ENCODE peak calls at places on chromosomes 5 and 9, in nine cellular contexts. Y, I, G, J, K, B, W, C and V are unnamed samples.

GRCh38 chr5:86500947-86501346 is 116.8 kb upstream of the COX7C start:
- DNase-seq in J (no peak), B (no peak), Y (no peak), I (no peak), K (peak), C (peak), W (no peak), G (no peak), V (no peak)

GRCh38 chr5:117077142-117077541 is 502.5 kb upstream of the SEMA6A start:
- DNase-seq in B (no peak), Y (no peak), I (no peak), K (no peak), J (peak), C (no peak), W (peak), G (no peak), V (no peak)

GRCh38 chr5:16737620-16738364 is 121.0 kb upstream of the RETREG1 start:
- DNase-seq in I (no peak), B (no peak), Y (no peak), G (no peak), J (no peak), K (no peak), C (no peak), W (no peak), V (no peak)

GRCh38 chr9:88497224-88497623 is 37.8 kb upstream of the NXNL2 start:
- DNase-seq in K (no peak), B (no peak), Y (no peak), G (no peak), C (no peak), J (no peak), W (no peak), I (no peak), V (no peak)

GRCh38 chr5:141909212-141909611 is 14.5 kb upstream of the DELE1 start:
- DNase-seq in W (no peak), K (no peak), Y (no peak), B (no peak), G (no peak), J (no peak), I (no peak), C (no peak), V (no peak)

GRCh38 chr5:59079622-59080620 is 497.0 kb downstream of the RAB3C start:
- DNase-seq in W (peak), K (peak), B (no peak), Y (no peak), C (no peak), G (no peak), I (peak), J (peak), V (no peak)

GRCh38 chr5:61882901-61883500 is 423.0 kb upstream of the KIF2A start:
- DNase-seq in C (no peak), J (no peak), W (no peak), I (no peak), K (no peak), B (no peak), Y (no peak), G (no peak), V (no peak)

GRCh38 chr5:154757647-154758406 is 2.6 kb downstream of the LARP1 start:
- DNase-seq in K (peak), C (no peak), I (no peak), J (peak), W (no peak), B (peak), G (peak), Y (no peak), V (peak)

GRCh38 chr9:122857810-122858209 is 29.4 kb upstream of the PDCL start:
- DNase-seq in Y (no peak), K (no peak), C (no peak), B (no peak), G (no peak), I (no peak), W (no peak), J (no peak), V (no peak)

GRCh38 chr5:38011641-38012188 is 171.9 kb upstream of the GDNF start:
- DNase-seq in J (no peak), B (no peak), I (no peak), Y (no peak), G (no peak), C (no peak), K (no peak), W (no peak), V (no peak)

GRCh38 chr5:10525124-10525495 is 38.8 kb upstream of the ANKRD33B start:
- DNase-seq in K (no peak), G (no peak), J (no peak), I (no peak), Y (no peak), W (no peak), B (no peak), C (no peak), V (no peak)

GRCh38 chr5:10528827-10529226 is 35.0 kb upstream of the ANKRD33B start:
- DNase-seq in K (no peak), B (no peak), I (no peak), Y (no peak), G (no peak), J (no peak), C (no peak), W (no peak), V (no peak)

GRCh38 chr5:10527281-10527950 is 36.5 kb upstream of the ANKRD33B start:
- DNase-seq in B (no peak), G (no peak), J (no peak), W (no peak), K (no peak), Y (no peak), C (no peak), I (peak), V (no peak)

GRCh38 chr5:10530601-10531320 is 33.1 kb upstream of the ANKRD33B start:
- DNase-seq in I (no peak), J (no peak), Y (no peak), B (no peak), W (no peak), G (no peak), C (no peak), K (no peak), V (no peak)

DNA sequence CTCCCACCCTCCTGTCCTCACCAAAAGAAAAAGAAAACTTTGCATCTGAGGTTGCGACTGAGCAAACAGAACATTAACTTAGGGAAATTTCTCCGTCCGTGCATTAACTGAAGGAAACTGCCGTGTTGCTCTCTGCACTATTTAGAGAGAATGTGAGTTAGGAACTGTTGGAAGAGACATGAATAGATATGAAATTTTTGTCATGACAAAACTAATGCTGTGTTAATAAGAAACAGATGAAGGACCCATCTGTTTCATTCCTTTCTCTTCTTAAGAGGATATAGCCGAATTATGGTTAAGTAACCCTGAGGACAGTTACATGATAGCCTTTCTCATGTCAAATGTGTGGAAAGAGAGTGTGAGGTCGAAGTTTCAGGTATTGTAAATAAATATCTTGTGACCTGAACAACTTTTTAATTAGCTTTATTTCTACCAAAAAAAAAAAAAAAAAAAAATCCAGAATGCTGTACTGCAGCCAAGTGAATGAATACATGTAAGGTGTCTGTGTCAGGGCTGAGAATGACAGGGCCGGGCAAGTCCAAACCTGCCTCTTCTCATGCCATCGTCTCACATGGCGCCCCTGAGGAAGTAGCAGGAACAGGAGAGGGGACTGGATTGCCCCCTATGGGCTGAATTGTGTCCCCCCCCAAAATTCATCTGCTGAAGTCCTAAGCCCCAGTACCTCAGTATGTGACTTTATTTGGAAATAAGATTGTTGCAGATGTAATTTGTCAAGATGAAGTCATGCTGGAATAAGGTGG is 35.6 kb upstream of the ANKRD33B start:
- DNase-seq in K (no peak), I (peak), Y (peak), J (peak), W (peak), G (no peak), B (no peak), C (no peak), V (no peak)
- TF ChIP-seq CTCF in K (no peak), I (peak), Y (peak), J (peak), W (peak), G (no peak), B (no peak), C (no peak), V (no peak)

DNA sequence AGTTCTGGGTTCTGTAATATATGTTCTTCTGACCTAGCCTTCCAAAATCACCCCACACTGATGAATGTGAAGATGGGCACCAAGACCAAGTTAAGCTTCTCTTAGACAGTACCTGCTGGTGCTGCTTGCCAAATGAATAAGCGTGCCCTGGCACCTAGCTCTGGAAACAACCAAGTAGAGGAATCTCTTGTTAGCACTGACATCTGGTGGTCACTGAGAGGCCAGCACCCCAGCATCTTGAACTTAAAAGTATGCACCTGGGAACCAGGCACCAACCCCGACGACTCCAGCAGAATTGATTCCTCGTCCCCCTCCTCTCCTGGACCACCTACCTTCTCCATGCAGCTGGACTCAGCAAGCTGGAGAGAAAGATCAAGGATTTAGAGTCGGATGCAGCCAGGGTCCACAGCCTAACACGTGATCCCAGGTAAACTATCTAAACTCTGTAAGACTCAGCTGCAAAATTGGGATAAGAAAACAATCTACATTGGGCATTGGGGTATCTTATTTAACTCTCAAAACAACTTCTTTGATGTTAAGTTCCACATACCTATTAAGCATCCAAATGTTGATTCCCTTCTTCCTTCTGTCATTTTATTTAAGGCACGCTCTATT is 89.8 kb downstream of the SLC1A3 start:
- DNase-seq in B (peak), J (peak), I (peak), C (peak), K (peak), W (peak), Y (peak), G (peak), V (peak)
- TF ChIP-seq CTCF in B (peak), J (peak), I (peak), C (peak), K (peak), W (peak), Y (peak), G (peak), V (peak)

GRCh38 chr9:4090491-4090890 is 209.4 kb downstream of the GLIS3 start:
- DNase-seq in Y (no peak), I (no peak), B (no peak), K (peak), J (no peak), C (no peak), W (no peak), G (no peak), V (no peak)
- TF ChIP-seq CTCF in Y (no peak), I (no peak), B (no peak), K (no peak), J (peak), C (no peak), W (no peak), G (no peak), V (no peak)

GRCh38 chr9:79254900-79255651 is 316.7 kb upstream of the TLE4 start:
- DNase-seq in Y (no peak), K (peak), B (no peak), I (no peak), J (peak), C (no peak), G (no peak), W (peak), V (no peak)
- TF ChIP-seq CTCF in Y (peak), K (peak), B (no peak), I (peak), J (peak), C (no peak), G (no peak), W (peak), V (no peak)

DNA sequence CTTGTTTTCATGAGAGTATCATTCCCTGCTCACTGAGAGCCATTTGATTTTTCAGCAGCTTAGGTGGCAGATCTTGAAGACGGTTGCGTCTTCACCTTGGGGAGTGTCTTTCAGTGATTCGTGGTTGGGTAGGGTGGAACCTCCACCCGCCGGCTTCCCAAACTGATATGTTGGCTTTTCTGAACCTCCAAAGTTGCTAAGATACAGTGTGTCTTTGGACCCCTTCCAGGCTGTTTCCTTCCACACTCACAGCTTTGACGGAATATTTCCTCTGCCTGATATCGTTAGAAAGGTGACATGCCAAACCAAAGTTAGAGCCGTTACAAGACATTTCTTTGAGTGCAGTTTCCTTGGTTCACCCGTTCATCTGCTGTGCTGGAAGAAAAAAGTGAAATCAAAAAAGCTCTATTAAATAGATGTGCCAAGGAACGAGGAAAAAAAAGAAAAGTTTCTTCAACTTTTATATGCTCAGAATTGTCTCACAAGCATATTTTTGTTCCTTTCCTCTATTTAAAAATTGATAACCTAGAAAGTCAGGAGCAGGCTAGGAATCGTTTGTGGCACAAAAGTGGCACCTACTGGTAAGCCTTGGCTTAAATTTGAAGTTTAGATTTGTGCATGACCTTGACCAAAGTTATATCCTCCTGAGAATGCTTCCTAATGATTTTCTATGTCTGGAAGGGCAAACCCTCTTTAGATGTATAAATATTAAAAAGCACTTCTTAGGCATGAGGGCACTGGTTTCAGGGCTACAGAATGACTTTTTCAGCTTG is 270.7 kb upstream of the WWC1 start:
- DNase-seq in G (no peak), C (no peak), W (peak), Y (no peak), B (no peak), I (peak), K (no peak), J (no peak), V (no peak)
- TF ChIP-seq CTCF in G (no peak), C (no peak), W (peak), Y (peak), B (peak), I (peak), K (peak), J (peak), V (no peak)